ENCODE peak calls at places on chromosomes 1 and 21, in seven cellular contexts. K is Calu3; U is naive thymus-derived CD8-positive, alpha-beta T cell; Z is HS-5; Q is fibroblast of the conjunctiva; F is memory B cell; A is AG20443. P is an unnamed sample.

GRCh38 chr1:155077758-155078495 is 710 bp upstream of the EFNA3 start:
- DNase-seq in K (no peak), U (no peak), Z (no peak), Q (no peak), F (no peak), A (no peak), P (no peak)

GRCh38 chr1:110262846-110263631 is 52.9 kb downstream of the KCNC4 start:
- DNase-seq in K (no peak), U (peak; percentile 10), Z (no peak), Q (no peak), F (no peak), A (no peak), P (no peak)

GRCh38 chr1:115052454-115053083 is 22.9 kb downstream of the TSHB start:
- DNase-seq in K (peak; percentile 58), U (peak; percentile 55), Z (no peak), Q (peak; percentile 14), F (peak; percentile 39), A (peak; percentile 69), P (peak; percentile 26)

GRCh38 chr1:10302416-10302815 is 92.0 kb downstream of the KIF1B start:
- DNase-seq in K (no peak), U (no peak), Z (no peak), Q (no peak), F (no peak), A (no peak), P (no peak)

GRCh38 chr21:27190601-27191000 is 223.7 kb upstream of the ADAMTS5 start:
- DNase-seq in K (no peak), U (no peak), Z (no peak), Q (no peak), F (no peak), A (peak; percentile 12), P (no peak)

GRCh38 chr1:165773324-165773965 is 4.8 kb upstream of the TMCO1 start:
- DNase-seq in K (peak; percentile 31), U (no peak), Z (peak; percentile 92), Q (peak; percentile 32), F (no peak), A (peak; percentile 56), P (no peak)

GRCh38 chr1:160358073-160358472 is 8.8 kb upstream of the NHLH1 start:
- DNase-seq in K (no peak), U (no peak), Z (no peak), Q (no peak), F (no peak), A (no peak), P (no peak)

GRCh38 chr1:100164226-100164625 is 13.8 kb downstream of the LRRC39 start:
- DNase-seq in K (no peak), U (no peak), Z (peak; percentile 4), Q (peak; percentile 73), F (no peak), A (peak; percentile 56), P (no peak)

GRCh38 chr1:193569696-193570269 is 383.4 kb upstream of the B3GALT2 start:
- DNase-seq in K (no peak), U (peak; percentile 37), Z (peak; percentile 49), Q (peak; percentile 5), F (no peak), A (peak; percentile 30), P (no peak)

GRCh38 chr1:87221008-87221407 is 107.7 kb upstream of the LMO4 start:
- DNase-seq in K (no peak), U (no peak), Z (no peak), Q (no peak), F (no peak), A (no peak), P (no peak)

GRCh38 chr1:113027449-113027848 is 45.5 kb upstream of the LRIG2 start:
- DNase-seq in K (no peak), U (no peak), Z (no peak), Q (no peak), F (no peak), A (no peak), P (no peak)

GRCh38 chr1:179231923-179232322 is 2.4 kb upstream of the ABL2 start:
- DNase-seq in K (no peak), U (no peak), Z (peak; percentile 66), Q (no peak), F (no peak), A (peak; percentile 30), P (no peak)

GRCh38 chr1:53369034-53369750 is 41.3 kb upstream of the LRP8 start:
- DNase-seq in K (no peak), U (no peak), Z (no peak), Q (no peak), F (no peak), A (no peak), P (no peak)

GRCh38 chr1:49016030-49016991 is 239.6 kb upstream of the BEND5 start:
- DNase-seq in K (no peak), U (no peak), Z (no peak), Q (no peak), F (no peak), A (no peak), P (no peak)

GRCh38 chr1:11307837-11308236 is 34.8 kb downstream of the UBIAD1 start:
- DNase-seq in K (no peak), U (no peak), Z (peak; percentile 30), Q (no peak), F (no peak), A (no peak), P (no peak)

GRCh38 chr1:235972316-235973090 is 92.4 kb downstream of the NID1 start:
- DNase-seq in K (no peak), U (no peak), Z (peak; percentile 54), Q (peak; percentile 62), F (no peak), A (peak; percentile 69), P (no peak)

GRCh38 chr1:69947837-69948236 is 257.5 kb downstream of the LRRC40 start:
- DNase-seq in K (no peak), U (no peak), Z (no peak), Q (no peak), F (no peak), A (no peak), P (no peak)

GRCh38 chr1:153649137-153649866 is 9.2 kb upstream of the SNAPIN start:
- DNase-seq in K (no peak), U (peak; percentile 66), Z (no peak), Q (no peak), F (no peak), A (no peak), P (no peak)

GRCh38 chr21:26280715-26281310 is 110.2 kb upstream of the APP start:
- DNase-seq in K (no peak), U (no peak), Z (no peak), Q (no peak), F (no peak), A (peak; percentile 9), P (no peak)

GRCh38 chr1:152185544-152186391 is 26.7 kb upstream of the RPTN start:
- DNase-seq in K (peak; percentile 47), U (peak; percentile 56), Z (no peak), Q (peak; percentile 55), F (peak; percentile 40), A (peak; percentile 66), P (peak; percentile 12)

GRCh38 chr1:180188103-180188506 is 33.4 kb downstream of the QSOX1 start:
- DNase-seq in K (peak; percentile 79), U (no peak), Z (no peak), Q (peak; percentile 39), F (no peak), A (peak; percentile 80), P (no peak)

GRCh38 chr1:245984390-245985155 is 522.5 kb downstream of the SMYD3 start:
- DNase-seq in K (no peak), U (no peak), Z (no peak), Q (no peak), F (no peak), A (no peak), P (no peak)

GRCh38 chr1:59029768-59030167 is 245.9 kb upstream of the JUN start:
- DNase-seq in K (no peak), U (no peak), Z (no peak), Q (no peak), F (no peak), A (no peak), P (no peak)

P was measured in naive B cell.